ENCODE peak calls at places on chromosomes 2 and 18, in eight cellular contexts. J, Z, E, P, D, R, C and M are unnamed samples.

GRCh38 chr18:13364721-13365205 is 146.2 kb downstream of the LDLRAD4 start:
- DNase-seq in C (no peak), D (no peak), Z (no peak), E (peak), R (no peak), J (no peak), P (no peak), M (no peak)

GRCh38 chr2:84694088-84694622 is 177.9 kb downstream of the DNAH6 start:
- DNase-seq in D (peak), P (no peak), J (no peak), E (no peak), Z (no peak), R (no peak), C (no peak), M (no peak)

GRCh38 chr18:76376225-76376624 is 118.8 kb downstream of the ZNF516 start:
- DNase-seq in J (no peak), E (no peak), Z (no peak), C (no peak), D (no peak), P (no peak), R (no peak), M (no peak)

GRCh38 chr2:189144700-189145211 is 34.8 kb downstream of the COL5A2 start:
- DNase-seq in E (no peak), Z (no peak), R (no peak), C (no peak), J (no peak), D (no peak), P (no peak), M (no peak)

GRCh38 chr2:205712983-205713531 is 30.8 kb downstream of the NRP2 start:
- DNase-seq in J (no peak), C (peak), Z (no peak), R (no peak), E (no peak), D (no peak), P (no peak), M (no peak)

GRCh38 chr2:232523682-232524597 is 2.0 kb upstream of the CHRND start:
- DNase-seq in D (no peak), J (no peak), P (peak), E (no peak), R (peak), Z (no peak), C (peak), M (no peak)

GRCh38 chr2:239275871-239276812 is 124.7 kb downstream of the HDAC4 start:
- DNase-seq in D (no peak), Z (no peak), P (no peak), C (no peak), J (no peak), E (peak), R (peak), M (no peak)

GRCh38 chr2:144643537-144644336 is 123.8 kb upstream of the ZEB2 start:
- DNase-seq in C (peak), R (no peak), Z (no peak), D (no peak), J (no peak), E (no peak), P (peak), M (no peak)

GRCh38 chr18:10009321-10010144 is 95.7 kb downstream of the VAPA start:
- DNase-seq in R (no peak), J (no peak), E (no peak), Z (no peak), P (no peak), D (no peak), C (no peak), M (no peak)